ENCODE peak calls at places on chromosome 17, in four cellular contexts. G is H9, T is stomach, H is ovary. D is an unnamed sample.

GRCh38 chr17:16929281-16929680 is 42.6 kb downstream of the TNFRSF13B start:
- DNase-seq in T (no peak), H (no peak), G (no peak), D (no peak)

GRCh38 chr17:73624496-73624988 is 19.7 kb downstream of the SDK2 start:
- DNase-seq in T (no peak), G (no peak), H (no peak), D (no peak)

GRCh38 chr17:69448431-69449102 is 34.1 kb downstream of the MAP2K6 start:
- DNase-seq in T (no peak), G (peak), H (peak), D (no peak)

GRCh38 chr17:58666858-58667267 is 25.0 kb downstream of the TEX14 start:
- DNase-seq in H (peak), G (peak), T (peak), D (peak)

GRCh38 chr17:4409659-4410058 is 24.1 kb upstream of the SPNS3 start:
- DNase-seq in T (no peak), H (no peak), G (no peak), D (no peak)

GRCh38 chr17:66357037-66357436 is 54.6 kb downstream of the PRKCA start:
- DNase-seq in T (no peak), H (no peak), G (no peak), D (no peak)

GRCh38 chr17:7221281-7222092 is 1.7 kb downstream of the ACADVL start:
- DNase-seq in H (no peak), T (no peak), G (peak), D (no peak)

GRCh38 chr17:44198721-44199552 is 747 bp downstream of the ATXN7L3 start:
- DNase-seq in H (peak), T (peak), G (peak), D (peak)

GRCh38 chr17:63999680-64000531 is 1.8 kb downstream of the PRR29 start:
- DNase-seq in H (no peak), G (peak), T (no peak), D (no peak)

GRCh38 chr17:83171661-83172060 is 92.3 kb downstream of the METRNL start:
- DNase-seq in G (peak), H (no peak), T (no peak), D (peak)

GRCh38 chr17:7833795-7834553 is at the start of gene KDM6B:
- DNase-seq in H (peak), T (peak), G (peak), D (peak)

GRCh38 chr17:49404371-49404770 is 10.3 kb downstream of the PHB1 start:
- DNase-seq in T (no peak), G (no peak), H (no peak), D (no peak)

GRCh38 chr17:80460286-80460881 is 16.0 kb downstream of the NPTX1 start:
- DNase-seq in T (no peak), H (no peak), G (no peak), D (no peak)

GRCh38 chr17:29210879-29211278 is 30.7 kb upstream of the MYO18A start:
- DNase-seq in H (no peak), G (no peak), T (no peak), D (no peak)

GRCh38 chr17:17849147-17849820 is 12.5 kb upstream of the SREBF1 start:
- DNase-seq in T (peak), G (no peak), H (peak), D (peak)

GRCh38 chr17:81474958-81475357 is 37.6 kb downstream of the ACTG1 start:
- DNase-seq in T (no peak), G (no peak), H (no peak), D (no peak)
- TF ChIP-seq CTCF in T (no peak), G (no peak), H (no peak), D (no peak)

GRCh38 chr17:34979650-34980352 is 511 bp upstream of the LIG3 start:
- DNase-seq in T (no peak), H (no peak), G (no peak), D (no peak)

GRCh38 chr17:34979153-34979552 is 1.2 kb upstream of the LIG3 start:
- DNase-seq in G (no peak), T (no peak), H (no peak), D (no peak)

GRCh38 chr17:34981538-34982241 is 1.4 kb downstream of the LIG3 start:
- DNase-seq in H (no peak), G (no peak), T (no peak), D (no peak)

GRCh38 chr17:34980353-34980680 is at the start of gene LIG3:
- DNase-seq in T (peak), H (peak), G (peak), D (peak)

DNA sequence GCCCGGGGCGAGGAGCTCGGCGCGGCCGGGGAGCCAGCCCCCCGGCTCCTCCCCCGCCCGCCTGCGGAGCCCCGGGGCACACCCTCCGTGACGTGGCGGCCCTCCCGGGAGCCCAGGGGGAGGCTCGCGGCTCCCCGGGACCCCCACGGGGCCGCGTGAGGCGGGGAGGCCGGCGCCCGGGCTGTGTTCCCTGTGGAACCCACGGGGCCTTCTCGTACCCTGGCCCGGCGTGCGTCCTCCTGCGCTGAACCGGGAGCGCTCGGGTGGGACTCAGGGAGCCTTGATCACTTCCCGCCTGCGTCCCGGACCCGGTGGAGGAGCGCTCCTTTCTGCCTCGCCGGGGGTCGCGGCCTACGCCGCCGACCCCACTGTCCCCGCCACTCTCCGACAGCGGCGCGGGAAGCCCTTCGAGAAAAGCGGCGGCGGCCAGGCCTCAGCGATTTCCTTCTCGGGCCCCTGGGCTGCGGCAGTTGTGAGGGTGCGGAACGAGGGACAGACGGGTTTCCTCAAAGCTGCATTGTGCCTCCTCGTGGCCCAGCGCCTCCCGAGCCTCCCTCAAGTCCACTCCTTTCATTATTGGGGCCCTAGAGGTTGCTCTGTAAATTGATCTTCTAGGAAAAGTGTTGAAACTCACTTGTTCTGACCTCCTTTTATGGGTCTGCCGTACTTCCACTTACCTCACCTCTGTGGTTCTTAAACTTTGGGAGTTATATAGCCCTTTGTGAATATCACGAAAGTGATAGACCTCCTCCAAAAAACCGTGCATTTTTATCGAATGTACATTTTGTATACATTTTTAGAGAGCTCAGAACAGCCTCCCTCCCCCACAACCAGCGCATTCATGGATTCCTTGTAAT is 597 bp downstream of the LIG3 start:
- DNase-seq in H (peak), G (peak), T (peak), D (peak)
- TF ChIP-seq CTCF in H (peak), G (peak), T (no peak), D (peak)

GRCh38 chr17:42773290-42774035 is at the start of gene VPS25:
- DNase-seq in T (peak), H (peak), G (peak), D (peak)
- TF ChIP-seq CTCF in T (no peak), H (no peak), G (peak), D (no peak)

DNA sequence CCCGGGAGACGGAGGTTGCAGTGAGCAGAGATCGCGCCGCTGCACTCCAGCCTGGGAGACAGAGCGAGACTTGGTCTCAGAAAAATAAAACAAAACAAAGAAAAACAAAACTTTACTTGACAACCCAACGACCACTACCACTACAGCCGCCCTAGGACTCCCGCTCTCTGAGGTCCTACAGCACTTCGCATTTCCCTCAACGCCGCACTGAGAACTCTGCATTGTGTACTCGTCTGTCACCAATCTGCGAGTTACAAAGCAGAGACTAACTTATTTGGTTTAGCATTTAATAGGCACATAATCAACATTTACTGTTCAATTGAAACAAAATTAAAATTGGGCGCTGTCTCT is 479 bp upstream of the ZNF207 start:
- DNase-seq in T (no peak), H (no peak), G (no peak), D (no peak)
- TF ChIP-seq CTCF in T (no peak), H (no peak), G (no peak), D (no peak)

DNA sequence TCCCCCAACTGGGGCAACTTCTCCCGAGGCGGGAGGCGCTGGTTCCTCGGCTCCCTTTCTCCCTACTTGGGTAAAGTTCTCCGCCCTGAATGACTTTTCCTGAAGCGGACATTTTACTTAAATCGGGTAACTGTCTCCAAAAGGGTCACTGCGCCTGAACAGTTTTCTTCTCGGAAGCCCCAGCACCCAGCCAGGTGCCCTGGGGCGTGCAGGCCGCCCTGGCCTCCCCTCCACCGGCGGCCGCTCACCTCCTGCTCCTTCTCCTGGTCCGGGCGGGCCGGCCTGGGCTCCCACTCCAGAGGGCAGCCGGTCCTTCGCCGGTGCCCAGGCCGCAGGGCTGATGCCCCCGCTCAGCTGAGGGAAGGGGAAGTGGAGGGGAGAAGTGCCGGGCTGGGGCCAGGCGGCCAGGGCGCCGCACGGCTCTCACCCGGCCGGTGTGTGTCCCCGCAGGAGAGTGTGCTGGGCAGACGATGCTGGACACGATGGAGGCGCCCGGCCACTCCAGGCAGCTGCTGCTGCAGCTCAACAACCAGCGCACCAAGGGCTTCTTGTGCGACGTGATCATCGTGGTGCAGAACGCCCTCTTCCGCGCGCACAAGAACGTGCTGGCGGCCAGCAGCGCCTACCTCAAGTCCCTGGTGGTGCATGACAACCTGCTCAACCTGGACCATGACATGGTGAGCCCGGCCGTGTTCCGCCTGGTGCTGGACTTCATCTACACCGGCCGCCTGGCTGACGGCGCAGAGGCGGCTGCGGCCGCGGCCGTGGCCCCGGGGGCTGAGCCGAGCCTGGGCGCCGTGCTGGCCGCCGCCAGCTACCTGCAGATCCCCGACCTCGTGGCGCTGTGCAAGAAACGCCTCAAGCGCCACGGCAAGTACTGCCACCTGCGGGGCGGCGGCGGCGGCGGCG is 1.6 kb downstream of the HIC1 start:
- DNase-seq in G (peak), H (peak), T (no peak), D (no peak)
- TF ChIP-seq CTCF in G (no peak), H (no peak), T (no peak), D (no peak)

GRCh38 chr17:79089720-79090502 is 15.3 kb downstream of the ENGASE start:
- DNase-seq in H (no peak), T (no peak), G (no peak), D (no peak)

GRCh38 chr17:79092567-79092966 is 17.9 kb downstream of the ENGASE start:
- DNase-seq in H (no peak), T (no peak), G (no peak), D (no peak)

GRCh38 chr17:79091373-79091670 is 16.7 kb downstream of the ENGASE start:
- DNase-seq in G (no peak), H (no peak), T (no peak), D (no peak)

GRCh38 chr17:79088997-79089328 is 14.3 kb downstream of the ENGASE start:
- DNase-seq in H (no peak), G (no peak), T (no peak), D (no peak)

DNA sequence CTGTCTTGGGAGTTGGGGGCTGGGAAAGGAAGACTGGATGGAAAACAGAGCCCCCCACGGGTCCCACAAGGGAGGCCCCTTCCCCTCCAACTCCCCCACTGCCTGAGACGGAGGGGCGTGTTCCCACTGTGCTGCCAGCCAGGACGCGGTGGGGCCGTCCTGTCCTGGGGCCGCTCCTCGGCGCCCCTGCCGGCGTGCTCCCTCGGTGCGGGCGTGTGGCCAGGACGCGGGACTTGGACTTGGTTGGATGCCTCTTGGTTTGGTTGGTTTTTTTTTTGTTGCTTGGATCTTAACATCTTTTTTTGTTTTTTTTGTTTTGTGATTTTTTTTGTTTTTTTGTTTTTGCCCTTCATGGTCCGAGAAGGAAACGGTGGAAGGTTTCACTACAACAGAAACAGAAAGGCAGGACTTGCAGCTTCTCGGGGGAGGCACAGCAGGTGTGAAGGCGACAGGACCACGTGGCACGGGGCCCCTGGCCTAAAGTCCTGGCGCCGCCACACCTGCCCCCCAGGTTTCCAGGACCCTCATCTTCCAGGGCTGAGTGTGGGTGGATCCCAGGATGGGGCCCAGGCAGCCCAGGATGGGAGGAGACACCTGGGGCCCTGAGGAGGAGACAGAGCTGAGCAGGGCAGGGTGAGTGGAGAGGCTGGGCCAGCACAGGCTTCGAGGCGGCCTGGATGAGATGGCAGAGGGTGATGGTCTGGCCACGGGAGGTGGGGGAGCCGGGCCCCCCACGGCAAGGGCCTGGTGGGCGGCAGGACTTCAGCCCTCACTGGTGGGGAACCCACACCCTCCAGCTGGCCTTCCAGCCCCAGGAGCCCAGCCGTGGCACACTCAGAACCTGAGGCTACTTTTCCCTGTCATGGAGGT is 16.1 kb downstream of the ENGASE start:
- DNase-seq in H (peak), G (peak), T (no peak), D (no peak)
- TF ChIP-seq CTCF in H (peak), G (peak), T (no peak), D (no peak)

DNA sequence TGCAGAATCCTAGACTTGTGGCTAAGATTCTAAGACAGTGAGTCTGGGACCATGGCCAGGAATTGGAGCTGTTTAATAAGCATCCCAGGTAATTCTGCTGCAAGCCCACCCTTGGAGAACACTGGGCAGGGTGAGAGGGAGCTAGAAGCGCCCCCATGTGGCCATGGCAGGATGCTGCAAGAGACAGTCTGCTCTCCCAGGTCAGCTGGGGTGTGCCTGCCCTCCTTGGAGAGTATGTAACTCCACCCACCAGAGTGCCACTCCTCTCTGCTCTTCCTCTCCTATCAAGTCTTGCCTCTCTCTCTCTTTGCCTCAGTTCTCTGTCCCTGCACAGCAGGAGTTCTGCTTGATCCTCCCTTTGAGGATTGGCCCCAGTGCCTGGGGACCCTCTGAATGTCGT is 14.9 kb downstream of the RCVRN start:
- DNase-seq in T (no peak), G (peak), H (no peak), D (no peak)
- TF ChIP-seq CTCF in T (no peak), G (peak), H (no peak), D (peak)

GRCh38 chr17:81518785-81519283 is 6.2 kb upstream of the ACTG1 start:
- DNase-seq in H (no peak), G (no peak), T (peak), D (peak)

GRCh38 chr17:81518113-81518784 is 5.7 kb upstream of the ACTG1 start:
- DNase-seq in H (no peak), G (peak), T (no peak), D (no peak)

GRCh38 chr17:81522491-81523125 is 5.6 kb upstream of the FSCN2 start:
- DNase-seq in H (no peak), G (no peak), T (no peak), D (no peak)

GRCh38 chr17:81519284-81520020 is 6.9 kb upstream of the ACTG1 start:
- DNase-seq in G (peak), T (peak), H (no peak), D (peak)

DNA sequence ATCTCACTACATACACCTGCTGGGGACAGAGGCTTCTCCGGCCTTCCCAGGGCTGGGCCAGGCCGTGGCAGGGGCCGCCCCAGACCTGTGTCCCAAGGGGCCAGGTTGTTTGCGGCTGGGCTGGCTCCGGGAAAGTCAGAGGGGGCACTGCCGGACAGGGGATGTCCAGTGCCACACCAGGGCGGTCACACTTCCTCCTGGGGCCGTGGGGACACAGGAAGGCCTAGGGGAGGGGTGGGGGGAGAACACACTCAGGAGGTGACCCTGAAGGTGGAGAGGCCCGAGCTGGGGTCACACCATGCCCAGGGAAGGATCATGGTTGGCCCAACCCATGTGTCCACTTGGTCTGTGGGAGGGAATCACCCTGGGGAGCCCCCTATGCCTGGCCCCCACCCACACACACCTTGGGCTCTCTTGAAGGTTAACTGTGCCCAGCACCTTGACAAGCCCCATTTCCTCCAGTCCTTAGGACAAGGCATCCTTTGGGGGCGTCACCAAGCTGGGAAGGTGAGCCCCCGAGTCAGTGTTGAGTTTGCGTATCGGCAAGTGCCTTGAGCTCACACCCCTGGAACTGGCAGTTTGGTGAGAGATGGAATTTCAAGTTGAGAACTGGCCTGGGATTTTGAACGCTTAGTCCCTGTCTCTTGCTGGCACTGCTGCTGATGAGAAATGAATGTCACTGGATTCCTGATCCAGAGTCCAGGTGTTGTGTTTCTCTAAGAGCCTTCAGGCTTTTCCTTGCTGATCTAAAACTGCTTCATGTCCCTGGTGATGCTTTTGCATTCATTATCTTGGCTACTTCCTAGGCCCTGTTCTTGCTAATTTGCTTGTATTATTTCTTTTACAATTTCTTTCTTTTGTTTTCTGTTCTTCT is 7.7 kb upstream of the ACTG1 start:
- DNase-seq in H (no peak), T (no peak), G (no peak), D (no peak)
- TF ChIP-seq CTCF in H (no peak), T (no peak), G (no peak), D (no peak)